ENCODE peak calls at places on chromosome 18, in six cellular contexts. One of them, this sample, is unnamed.

GRCh38 chr18:68429809-68430208 is 285.1 kb downstream of the TMX3 start:
- DNase-seq in GM12878: no peak
- DNase-seq in K562: no peak
- DNase-seq in HepG2: no peak
- DNase-seq in HCT116: no peak
- DNase-seq in H1: no peak
- DNase-seq in this sample: no peak

GRCh38 chr18:5546660-5547059 is 2.9 kb upstream of the EPB41L3 start:
- DNase-seq in GM12878: no peak
- DNase-seq in K562: no peak
- DNase-seq in HepG2: no peak
- DNase-seq in HCT116: no peak
- DNase-seq in H1: no peak
- DNase-seq in this sample: peak; percentile 33

GRCh38 chr18:3773303-3773702 is 323.3 kb downstream of the TGIF1 start:
- DNase-seq in GM12878: no peak
- DNase-seq in K562: no peak
- DNase-seq in HepG2: no peak
- DNase-seq in HCT116: no peak
- DNase-seq in H1: no peak
- DNase-seq in this sample: no peak

GRCh38 chr18:33821503-33821902 is 243.5 kb downstream of the ASXL3 start:
- DNase-seq in GM12878: no peak
- DNase-seq in K562: no peak
- DNase-seq in HepG2: no peak
- DNase-seq in HCT116: no peak
- DNase-seq in H1: no peak
- DNase-seq in this sample: no peak

GRCh38 chr18:5237083-5237722 is 40.1 kb upstream of the AKAIN1 start:
- DNase-seq in GM12878: no peak
- DNase-seq in K562: peak; percentile 49
- DNase-seq in HepG2: peak; percentile 30
- DNase-seq in HCT116: no peak
- DNase-seq in H1: no peak
- DNase-seq in this sample: no peak

GRCh38 chr18:13278231-13278630 is 59.7 kb downstream of the LDLRAD4 start:
- DNase-seq in GM12878: no peak
- DNase-seq in K562: no peak
- DNase-seq in HepG2: no peak
- DNase-seq in HCT116: no peak
- DNase-seq in H1: no peak
- DNase-seq in this sample: no peak

GRCh38 chr18:58846325-58846724 is 18.4 kb upstream of the ZNF532 start:
- DNase-seq in GM12878: no peak
- DNase-seq in K562: no peak
- DNase-seq in HepG2: no peak
- DNase-seq in HCT116: no peak
- DNase-seq in H1: no peak
- DNase-seq in this sample: no peak

GRCh38 chr18:47931707-47932103 is 1.2 kb upstream of the SMAD2 start:
- DNase-seq in GM12878: no peak
- DNase-seq in K562: peak; percentile 21
- DNase-seq in HepG2: no peak
- DNase-seq in HCT116: no peak
- DNase-seq in H1: no peak
- DNase-seq in this sample: peak; percentile 29

GRCh38 chr18:77201508-77201907 is 48.1 kb upstream of the GALR1 start:
- DNase-seq in GM12878: no peak
- DNase-seq in K562: no peak
- DNase-seq in HepG2: no peak
- DNase-seq in HCT116: no peak
- DNase-seq in H1: no peak
- DNase-seq in this sample: no peak

GRCh38 chr18:13464432-13465125 is 246.0 kb downstream of the LDLRAD4 start:
- DNase-seq in GM12878: peak; percentile 44
- DNase-seq in K562: no peak
- DNase-seq in HepG2: no peak
- DNase-seq in HCT116: no peak
- DNase-seq in H1: no peak
- DNase-seq in this sample: no peak

GRCh38 chr18:32049393-32050161 is 31.0 kb downstream of the RNF125 start:
- DNase-seq in GM12878: no peak
- DNase-seq in K562: no peak
- DNase-seq in HepG2: no peak
- DNase-seq in HCT116: no peak
- DNase-seq in H1: no peak
- DNase-seq in this sample: no peak

DNA sequence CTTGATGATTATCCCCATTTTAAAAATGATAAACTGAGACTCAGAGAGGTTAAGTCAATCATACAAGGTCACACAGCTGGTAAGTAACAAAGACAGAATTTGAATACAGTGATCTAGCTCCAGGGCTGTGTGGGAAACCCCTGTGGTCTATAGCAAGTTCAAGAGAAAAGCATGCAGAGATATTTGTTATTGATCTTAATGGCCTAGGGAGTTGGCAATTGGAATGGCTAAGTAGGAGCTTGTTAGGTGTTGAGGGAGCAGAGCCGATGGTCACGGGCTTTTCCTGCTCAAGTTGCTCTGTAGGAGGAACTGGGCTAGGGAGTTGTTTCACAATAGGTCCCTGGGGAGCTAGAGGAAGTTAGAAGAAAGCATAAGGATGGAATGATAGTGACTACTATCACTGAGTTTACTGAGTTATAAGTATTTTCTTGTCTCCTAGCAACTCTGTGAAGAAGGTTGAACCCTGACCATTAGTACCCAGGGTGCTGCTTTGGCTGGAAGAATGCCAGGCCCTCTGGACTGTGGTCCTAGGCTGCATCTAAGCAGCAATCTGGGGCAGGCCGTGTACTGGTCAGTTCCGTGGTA is 30.0 kb downstream of the RNF125 start:
- DNase-seq in GM12878: peak; percentile 24
- DNase-seq in K562: no peak
- DNase-seq in HepG2: peak; percentile 39
- DNase-seq in HCT116: no peak
- DNase-seq in H1: no peak
- DNase-seq in this sample: no peak
- TF ChIP-seq JUND in GM12878: no peak
- TF ChIP-seq JUND in K562: no peak
- TF ChIP-seq JUND in HepG2: no peak
- TF ChIP-seq JUND in HCT116: no peak
- TF ChIP-seq JUND in H1: no peak
- TF ChIP-seq JUND in this sample: no peak

DNA sequence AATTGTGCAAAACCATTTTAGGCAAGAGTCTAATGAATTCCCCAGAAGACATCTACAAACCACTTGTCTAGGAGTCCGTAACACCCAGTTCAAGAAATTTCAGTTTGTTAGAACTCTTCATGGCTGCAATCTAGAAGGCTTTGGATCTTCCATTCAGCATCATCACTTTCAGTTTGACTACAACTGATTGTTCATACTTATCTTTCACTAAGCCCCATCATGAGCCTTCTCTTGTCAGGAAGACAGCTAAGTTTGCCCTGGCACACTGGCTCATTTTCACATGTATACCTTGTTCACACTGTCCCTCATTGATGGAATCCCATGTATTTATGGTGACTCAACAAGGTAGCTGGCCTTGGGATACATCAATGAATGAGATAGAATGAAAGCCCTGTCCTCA is 898.4 kb upstream of the CELF4 start:
- DNase-seq in GM12878: no peak
- DNase-seq in K562: no peak
- DNase-seq in HepG2: no peak
- DNase-seq in HCT116: no peak
- DNase-seq in H1: no peak
- DNase-seq in this sample: no peak
- H3K9me3 ChIP-seq in GM12878: no peaks in the 10 kb centered on the region
- H3K9me3 ChIP-seq in K562: no peaks in the 10 kb centered on the region
- H3K9me3 ChIP-seq in HepG2: no peaks in the 10 kb centered on the region
- H3K9me3 ChIP-seq in HCT116: peaks cover 7% of the 10 kb centered on the region
- H3K9me3 ChIP-seq in H1: no peaks in the 10 kb centered on the region
- H3K9me3 ChIP-seq in this sample: no peaks in the 10 kb centered on the region

GRCh38 chr18:79657342-79657996 is 22.1 kb upstream of the CTDP1 start:
- DNase-seq in GM12878: no peak
- DNase-seq in K562: no peak
- DNase-seq in HepG2: no peak
- DNase-seq in HCT116: no peak
- DNase-seq in H1: no peak
- DNase-seq in this sample: no peak
- TF ChIP-seq JUND in GM12878: no peak
- TF ChIP-seq JUND in K562: no peak
- TF ChIP-seq JUND in HepG2: no peak
- TF ChIP-seq JUND in HCT116: no peak
- TF ChIP-seq JUND in H1: no peak
- TF ChIP-seq JUND in this sample: no peak

DNA sequence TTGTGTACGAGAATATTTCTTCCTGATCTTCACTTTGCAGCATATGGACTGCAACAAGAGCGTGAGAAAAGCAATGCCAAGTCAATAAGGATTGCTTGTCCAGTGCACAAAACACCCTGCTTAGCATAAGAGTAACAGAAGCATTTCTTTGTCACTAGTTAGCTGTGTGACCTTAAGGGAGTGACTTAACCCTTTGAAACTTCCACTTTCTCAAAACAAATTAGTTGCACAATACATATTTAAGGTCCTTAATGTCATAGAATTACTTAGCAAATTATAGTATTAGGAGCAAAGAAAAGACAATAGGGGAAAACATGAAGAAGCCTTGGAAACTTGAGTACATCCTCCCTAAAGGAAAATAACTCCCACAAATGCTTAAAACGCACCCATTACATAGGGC is 230.1 kb downstream of the RNF152 start:
- DNase-seq in GM12878: no peak
- DNase-seq in K562: no peak
- DNase-seq in HepG2: no peak
- DNase-seq in HCT116: no peak
- DNase-seq in H1: no peak
- DNase-seq in this sample: no peak
- H3K9me3 ChIP-seq in GM12878: no peaks in the 10 kb centered on the region
- H3K9me3 ChIP-seq in K562: no peaks in the 10 kb centered on the region
- H3K9me3 ChIP-seq in HepG2: no peaks in the 10 kb centered on the region
- H3K9me3 ChIP-seq in HCT116: no peaks in the 10 kb centered on the region
- H3K9me3 ChIP-seq in H1: peaks cover 3% of the 10 kb centered on the region
- H3K9me3 ChIP-seq in this sample: no peaks in the 10 kb centered on the region

DNA sequence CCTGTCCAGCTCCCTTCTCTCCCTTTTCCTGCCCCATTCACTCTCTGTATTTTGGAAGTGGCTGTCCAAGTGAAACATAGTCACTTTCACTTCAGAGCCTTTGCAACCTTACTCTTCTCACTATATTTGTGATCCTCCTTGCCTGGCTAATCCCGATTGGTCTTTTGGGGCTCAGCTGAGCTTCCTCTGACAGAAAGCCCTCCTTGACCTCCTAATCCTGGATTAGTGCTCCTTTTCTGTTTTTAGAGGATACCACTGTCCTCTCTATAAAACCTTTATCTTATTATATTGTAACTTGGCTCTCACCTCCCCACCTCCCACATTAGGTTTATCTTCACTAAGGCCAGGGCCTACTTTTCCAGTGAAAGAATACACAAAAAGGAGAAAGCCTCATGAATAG is 83.0 kb upstream of the GAREM1 start:
- DNase-seq in GM12878: no peak
- DNase-seq in K562: no peak
- DNase-seq in HepG2: no peak
- DNase-seq in HCT116: no peak
- DNase-seq in H1: no peak
- DNase-seq in this sample: no peak
- TF ChIP-seq JUND in GM12878: no peak
- TF ChIP-seq JUND in K562: no peak
- TF ChIP-seq JUND in HepG2: no peak
- TF ChIP-seq JUND in HCT116: no peak
- TF ChIP-seq JUND in H1: no peak
- TF ChIP-seq JUND in this sample: no peak

DNA sequence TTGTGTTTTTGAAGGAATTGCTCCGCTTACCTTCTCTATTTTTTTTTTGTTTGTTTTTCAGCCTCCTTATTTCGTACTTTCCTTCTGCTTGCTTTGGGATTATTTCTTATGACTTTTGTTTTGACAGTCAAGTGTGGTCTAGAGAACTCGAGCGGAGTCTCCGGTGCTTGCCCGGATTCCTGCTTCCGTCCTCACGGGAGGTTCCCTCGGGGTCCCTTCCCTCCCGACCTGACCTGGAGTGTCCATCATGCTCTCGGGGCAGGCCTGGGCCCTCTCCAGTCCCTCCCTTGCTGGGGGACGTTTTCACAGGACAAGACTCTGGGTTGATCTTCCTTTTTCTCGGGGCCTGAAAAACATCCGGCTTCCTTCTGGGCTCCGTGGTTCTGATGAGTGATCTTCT is 45.9 kb downstream of the CTDP1 start:
- DNase-seq in GM12878: no peak
- DNase-seq in K562: no peak
- DNase-seq in HepG2: no peak
- DNase-seq in HCT116: no peak
- DNase-seq in H1: no peak
- DNase-seq in this sample: no peak
- H3K9me3 ChIP-seq in GM12878: peaks cover 2% of the 10 kb centered on the region
- H3K9me3 ChIP-seq in K562: no peaks in the 10 kb centered on the region
- H3K9me3 ChIP-seq in HepG2: no peaks in the 10 kb centered on the region
- H3K9me3 ChIP-seq in HCT116: no peaks in the 10 kb centered on the region
- H3K9me3 ChIP-seq in H1: peaks cover 3% of the 10 kb centered on the region
- H3K9me3 ChIP-seq in this sample: no peaks in the 10 kb centered on the region

GRCh38 chr18:45166341-45167108 is 448.8 kb upstream of the SLC14A2 start:
- DNase-seq in GM12878: no peak
- DNase-seq in K562: no peak
- DNase-seq in HepG2: no peak
- DNase-seq in HCT116: no peak
- DNase-seq in H1: no peak
- DNase-seq in this sample: no peak
- TF ChIP-seq JUND in GM12878: no peak
- TF ChIP-seq JUND in K562: no peak
- TF ChIP-seq JUND in HepG2: no peak
- TF ChIP-seq JUND in HCT116: no peak
- TF ChIP-seq JUND in H1: no peak
- TF ChIP-seq JUND in this sample: peak; percentile 75

GRCh38 chr18:35253655-35254287 is 12.9 kb downstream of the ZNF397 start:
- DNase-seq in GM12878: no peak
- DNase-seq in K562: no peak
- DNase-seq in HepG2: no peak
- DNase-seq in HCT116: no peak
- DNase-seq in H1: no peak
- DNase-seq in this sample: no peak

GRCh38 chr18:35252466-35252865 is 11.6 kb downstream of the ZNF397 start:
- DNase-seq in GM12878: no peak
- DNase-seq in K562: no peak
- DNase-seq in HepG2: no peak
- DNase-seq in HCT116: no peak
- DNase-seq in H1: no peak
- DNase-seq in this sample: no peak

DNA sequence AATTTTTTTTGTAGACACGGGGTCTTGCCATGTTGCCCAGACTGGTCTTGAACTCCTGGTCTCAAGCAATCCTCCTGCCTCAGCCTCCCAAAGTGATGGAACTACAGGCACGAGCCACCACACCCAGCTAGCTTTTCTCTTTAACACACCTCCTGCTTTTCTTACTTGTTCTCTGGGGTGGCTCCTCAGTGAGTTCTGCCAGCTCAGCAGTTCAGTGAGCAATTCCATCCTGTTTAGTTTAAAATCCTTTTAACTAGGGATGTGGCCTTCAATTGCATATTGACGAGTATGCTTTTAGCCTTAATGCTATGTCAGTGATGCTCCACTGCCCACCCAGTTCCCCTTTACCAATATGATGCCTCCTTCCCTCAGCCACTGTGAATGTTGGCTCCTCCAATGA is 16.1 kb downstream of the ZNF397 start:
- DNase-seq in GM12878: no peak
- DNase-seq in K562: no peak
- DNase-seq in HepG2: no peak
- DNase-seq in HCT116: no peak
- DNase-seq in H1: no peak
- DNase-seq in this sample: no peak
- H3K9me3 ChIP-seq in GM12878: peaks cover 10% of the 10 kb centered on the region
- H3K9me3 ChIP-seq in K562: peaks cover 5% of the 10 kb centered on the region
- H3K9me3 ChIP-seq in HepG2: peaks cover 21% of the 10 kb centered on the region
- H3K9me3 ChIP-seq in HCT116: peaks cover 25% of the 10 kb centered on the region
- H3K9me3 ChIP-seq in H1: peaks cover 4% of the 10 kb centered on the region
- H3K9me3 ChIP-seq in this sample: no peaks in the 10 kb centered on the region